ENCODE peak calls at places on chromosomes 3 and 15, in four cellular contexts. O is HepG2, Z is K562, W is GM12878. V is an unnamed sample.

GRCh38 chr15:50880651-50881114 is 27.8 kb upstream of the AP4E1 start:
- DNase-seq in O (no peak), Z (no peak), W (peak; percentile 54), V (no peak)

GRCh38 chr15:75693501-75694240 is 19.0 kb downstream of the CSPG4 start:
- DNase-seq in O (no peak), Z (no peak), W (no peak), V (no peak)

GRCh38 chr3:165339753-165340152 is 143.6 kb upstream of the SLITRK3 start:
- DNase-seq in O (no peak), Z (no peak), W (no peak), V (no peak)

GRCh38 chr15:79357566-79357965 is 46.7 kb downstream of the TMED3 start:
- DNase-seq in O (no peak), Z (no peak), W (no peak), V (no peak)

GRCh38 chr3:182182531-182182968 is 470.8 kb downstream of the SOX2 start:
- DNase-seq in O (peak; percentile 7), Z (no peak), W (peak; percentile 11), V (no peak)

GRCh38 chr15:74956648-74957300 is at the start of gene RPP25:
- DNase-seq in O (peak; percentile 27), Z (peak; percentile 90), W (no peak), V (peak; percentile 88)

GRCh38 chr3:81874738-81875137 is 113.3 kb upstream of the GBE1 start:
- DNase-seq in O (no peak), Z (no peak), W (no peak), V (no peak)

GRCh38 chr15:73438651-73439050 is 4.3 kb upstream of the REC114 start:
- DNase-seq in O (no peak), Z (no peak), W (no peak), V (no peak)

GRCh38 chr3:73556520-73557371 is 68.0 kb downstream of the PDZRN3 start:
- DNase-seq in O (no peak), Z (no peak), W (no peak), V (no peak)

GRCh38 chr3:100184960-100185566 is 70.8 kb upstream of the FILIP1L start:
- DNase-seq in O (no peak), Z (no peak), W (no peak), V (no peak)

GRCh38 chr3:153595186-153595815 is 433.3 kb downstream of the RAP2B start:
- DNase-seq in O (peak; percentile 18), Z (no peak), W (no peak), V (peak; percentile 23)

GRCh38 chr3:46878796-46879436 is 1.4 kb downstream of the PTH1R start:
- DNase-seq in O (peak; percentile 20), Z (no peak), W (peak; percentile 24), V (no peak)

GRCh38 chr15:44726568-44727461 is 9.5 kb upstream of the TRIM69 start:
- DNase-seq in O (peak; percentile 76), Z (peak; percentile 63), W (peak; percentile 97), V (no peak)

GRCh38 chr3:63051920-63052319 is 176.7 kb upstream of the CADPS start:
- DNase-seq in O (no peak), Z (no peak), W (no peak), V (no peak)

GRCh38 chr3:100198579-100199269 is 62.1 kb upstream of the TBC1D23 start:
- DNase-seq in O (no peak), Z (no peak), W (no peak), V (no peak)

GRCh38 chr3:150798122-150798618 is 35.2 kb upstream of the SIAH2 start:
- DNase-seq in O (peak; percentile 49), Z (no peak), W (no peak), V (no peak)

GRCh38 chr3:146050700-146051099 is 110.3 kb downstream of the PLOD2 start:
- DNase-seq in O (no peak), Z (no peak), W (no peak), V (no peak)

GRCh38 chr3:50261505-50261904 is 7.4 kb upstream of the SEMA3B start:
- DNase-seq in O (no peak), Z (no peak), W (no peak), V (no peak)

GRCh38 chr3:50264964-50265485 is 3.9 kb upstream of the SEMA3B start:
- DNase-seq in O (no peak), Z (no peak), W (no peak), V (no peak)

GRCh38 chr3:50262778-50263177 is 6.2 kb upstream of the SEMA3B start:
- DNase-seq in O (no peak), Z (no peak), W (no peak), V (no peak)

GRCh38 chr3:50264389-50264963 is 4.5 kb upstream of the SEMA3B start:
- DNase-seq in O (peak; percentile 98), Z (peak; percentile 43), W (no peak), V (peak; percentile 54)

DNA sequence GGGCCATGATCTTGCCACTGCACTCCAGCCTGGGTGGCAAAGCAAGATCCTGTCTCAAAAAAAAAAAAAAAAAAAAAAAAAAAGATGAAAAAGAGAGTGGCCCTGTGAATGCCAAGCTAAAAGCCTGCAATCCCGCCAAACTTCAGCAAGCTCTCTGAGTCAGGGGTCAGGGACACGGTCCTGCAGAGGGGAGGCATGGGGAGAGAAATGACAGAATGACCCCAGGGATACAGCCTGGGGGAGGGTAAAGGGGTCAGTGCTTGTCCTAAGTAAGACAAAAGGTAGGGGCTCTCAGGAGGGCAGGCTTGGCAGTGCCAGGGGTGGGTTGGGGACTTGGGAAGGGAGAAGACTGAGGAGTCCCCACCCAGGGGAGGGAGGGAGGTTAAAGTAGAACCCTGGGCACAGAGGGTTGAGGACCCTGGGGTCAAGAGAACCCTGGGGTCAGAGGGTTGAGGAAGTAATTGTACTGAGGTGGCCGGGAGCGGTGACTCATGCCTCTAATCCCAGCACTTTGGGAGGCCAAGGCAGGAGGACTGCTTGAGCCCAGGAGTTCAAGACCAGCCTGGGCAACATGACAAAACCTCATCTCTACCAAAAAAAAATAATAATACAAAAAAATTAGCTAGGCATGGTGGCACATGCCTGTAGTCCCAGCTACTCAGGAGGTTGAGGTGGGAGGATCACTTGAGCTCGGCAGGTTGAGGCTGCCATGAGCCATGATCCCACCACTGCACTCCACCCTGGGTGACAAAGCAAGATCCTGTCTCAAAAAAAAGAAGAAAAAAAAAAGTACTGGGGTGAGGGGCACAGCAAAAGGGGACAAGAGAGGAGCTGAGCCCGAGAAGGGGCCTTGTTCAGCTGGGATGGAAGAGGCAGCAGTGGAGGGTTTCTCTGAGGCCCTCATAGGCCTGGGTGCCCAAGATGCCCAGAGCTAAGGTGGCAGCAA is 5.2 kb upstream of the SEMA3B start:
- DNase-seq in O (peak; percentile 78), Z (no peak), W (no peak), V (no peak)
- TF ChIP-seq SP1 in O (no peak), Z (no peak), W (no peak), V (no peak)

GRCh38 chr15:57323806-57324589 is 52.3 kb upstream of the CGNL1 start:
- DNase-seq in O (no peak), Z (peak; percentile 98), W (no peak), V (peak; percentile 29)
- TF ChIP-seq BHLHE40 in O (no peak), Z (no peak), W (no peak), V (no peak)

DNA sequence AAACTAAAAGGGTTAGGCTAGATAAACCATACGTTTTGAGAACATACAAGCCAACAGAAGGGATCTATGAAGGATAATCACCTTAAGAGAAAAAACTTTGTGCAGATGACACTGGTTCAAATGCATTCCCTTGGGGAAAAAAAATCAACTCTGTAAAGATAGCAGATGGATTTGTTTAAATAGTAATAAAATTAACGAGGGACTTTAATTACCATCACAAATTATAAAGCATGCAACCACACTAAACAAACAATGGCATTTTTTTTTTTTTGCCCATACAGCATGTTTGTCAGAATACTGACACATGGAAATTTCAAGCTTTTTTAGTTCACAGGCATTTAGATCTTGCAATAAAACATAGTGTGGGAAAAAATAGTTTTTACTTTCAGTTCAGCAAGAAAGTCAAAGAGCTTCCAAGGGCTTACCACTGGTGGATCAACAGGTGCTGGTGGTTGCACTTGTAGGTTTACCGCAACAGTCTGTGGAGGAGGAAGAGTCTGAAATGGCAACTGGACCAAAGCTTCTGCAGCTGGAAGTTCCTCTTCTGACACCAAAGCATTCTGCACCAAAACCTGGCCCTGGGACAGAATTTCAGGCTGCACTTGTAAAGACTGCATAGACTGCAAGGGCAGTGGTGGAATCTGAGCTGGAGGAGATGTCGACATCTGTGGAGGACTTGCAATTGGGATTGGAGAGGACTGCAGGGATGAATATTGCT is 53.1 kb downstream of the PHC3 start:
- DNase-seq in O (no peak), Z (no peak), W (peak; percentile 84), V (peak; percentile 6)
- TF ChIP-seq FOXM1 in O (no peak), Z (no peak), W (peak; percentile 88), V (no peak)

DNA sequence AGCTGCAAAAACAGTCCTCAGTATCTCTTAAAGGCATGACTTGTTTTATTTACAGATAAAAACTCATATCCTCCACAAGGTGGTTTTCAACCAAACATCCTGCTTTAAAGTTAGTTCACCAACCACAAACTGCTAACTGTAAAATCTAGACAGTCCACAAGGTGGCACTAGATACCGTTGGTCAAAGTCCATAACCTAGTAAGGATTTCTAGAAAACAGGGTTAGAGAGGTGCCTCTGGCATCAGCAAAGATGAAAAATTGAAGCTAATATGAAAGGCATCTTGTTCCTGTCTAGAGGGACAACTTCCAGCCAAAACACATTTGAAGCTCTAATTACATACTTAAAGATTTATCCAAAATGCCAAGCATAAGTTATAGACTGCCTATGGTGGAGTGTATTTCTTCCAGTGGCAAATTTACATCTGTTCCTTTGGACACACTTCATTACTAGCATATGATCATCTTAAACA is 56.0 kb downstream of the ZMAT3 start:
- DNase-seq in O (peak; percentile 81), Z (peak; percentile 64), W (peak; percentile 93), V (peak; percentile 30)
- TF ChIP-seq SP1 in O (no peak), Z (no peak), W (no peak), V (no peak)

GRCh38 chr3:51711352-51712019 is 4.6 kb downstream of the GRM2 start:
- DNase-seq in O (no peak), Z (no peak), W (no peak), V (no peak)
- TF ChIP-seq BHLHE40 in O (no peak), Z (no peak), W (no peak), V (no peak)